ENCODE peak calls at places on chromosomes 5 and 9, in nine cellular contexts. Y is AML-193, J is WTC11, L is amniotic epithelial cell, R is NCI-H524, M is NCI-H345, F is T-cell, V is iris pigment epithelial cell, A is RWPE2. O is an unnamed sample.
A peak's percentile ranks its signal among the peaks of the same experiment; 100 is the strongest.

GRCh38 chr9:75715360-75715759 is 175.1 kb upstream of the PCSK5 start:
- DNase-seq in Y (no peak), J (no peak), L (no peak), R (no peak), M (no peak), F (no peak), V (peak; percentile 30), A (no peak), O (no peak)

GRCh38 chr5:95130951-95131350 is 153.9 kb downstream of the MCTP1 start:
- DNase-seq in Y (no peak), J (no peak), L (peak; percentile 2), R (no peak), M (no peak), F (no peak), V (peak; percentile 21), A (no peak), O (no peak)

GRCh38 chr9:84997472-84997871 is 327.9 kb downstream of the NTRK2 start:
- DNase-seq in Y (no peak), J (no peak), L (no peak), R (no peak), M (no peak), F (no peak), V (no peak), A (no peak), O (no peak)

GRCh38 chr5:14895301-14895700 is 23.7 kb upstream of the ANKH start:
- DNase-seq in Y (no peak), J (no peak), L (no peak), R (no peak), M (no peak), F (no peak), V (peak; percentile 13), A (no peak), O (no peak)

GRCh38 chr5:151556808-151557207 is 34.3 kb downstream of the FAT2 start:
- DNase-seq in Y (no peak), J (no peak), L (no peak), R (no peak), M (no peak), F (no peak), V (no peak), A (no peak), O (no peak)

GRCh38 chr5:68015933-68016332 is 199.6 kb upstream of the PIK3R1 start:
- DNase-seq in Y (no peak), J (no peak), L (no peak), R (no peak), M (peak; percentile 8), F (no peak), V (no peak), A (no peak), O (no peak)

GRCh38 chr5:71587709-71588532 is 781 bp downstream of the MCCC2 start:
- DNase-seq in Y (no peak), J (peak; percentile 13), L (peak; percentile 64), R (no peak), M (no peak), F (peak; percentile 2), V (no peak), A (no peak), O (peak; percentile 32)

GRCh38 chr5:2217219-2217618 is 334.5 kb upstream of the IRX4 start:
- DNase-seq in Y (no peak), J (no peak), L (no peak), R (no peak), M (no peak), F (no peak), V (no peak), A (no peak), O (no peak)

GRCh38 chr5:174563899-174564298 is 160.5 kb upstream of the MSX2 start:
- DNase-seq in Y (no peak), J (no peak), L (no peak), R (no peak), M (no peak), F (no peak), V (peak; percentile 15), A (no peak), O (no peak)

GRCh38 chr9:4375424-4376195 is 75.7 kb upstream of the GLIS3 start:
- DNase-seq in Y (no peak), J (no peak), L (peak; percentile 87), R (peak; percentile 37), M (peak; percentile 1), F (no peak), V (peak; percentile 86), A (no peak), O (peak; percentile 16)

GRCh38 chr5:345404-346195 is 24.1 kb downstream of the AHRR start:
- DNase-seq in Y (no peak), J (no peak), L (peak; percentile 6), R (no peak), M (no peak), F (no peak), V (peak; percentile 7), A (no peak), O (peak; percentile 20)

GRCh38 chr5:135307143-135307903 is 91.7 kb downstream of the MACROH2A1 start:
- DNase-seq in Y (no peak), J (peak; percentile 36), L (no peak), R (peak; percentile 90), M (no peak), F (no peak), V (peak; percentile 40), A (no peak), O (no peak)

GRCh38 chr9:77927265-77927664 is 104.3 kb downstream of the GNAQ start:
- DNase-seq in Y (peak; percentile 72), J (no peak), L (peak; percentile 72), R (no peak), M (no peak), F (no peak), V (peak; percentile 68), A (no peak), O (no peak)

GRCh38 chr9:88521308-88521707 is 13.7 kb upstream of the NXNL2 start:
- DNase-seq in Y (no peak), J (no peak), L (no peak), R (no peak), M (no peak), F (no peak), V (no peak), A (peak; percentile 10), O (no peak)

GRCh38 chr9:136372561-136373299 is 739 bp downstream of the CARD9 start:
- DNase-seq in Y (peak; percentile 86), J (peak; percentile 29), L (peak; percentile 69), R (peak; percentile 62), M (no peak), F (no peak), V (peak; percentile 80), A (no peak), O (peak; percentile 65)

GRCh38 chr9:69322256-69322655 is 2.8 kb upstream of the ENTREP1 start:
- DNase-seq in Y (no peak), J (no peak), L (no peak), R (no peak), M (no peak), F (no peak), V (no peak), A (no peak), O (no peak)

GRCh38 chr9:113587471-113588031 is 124.0 kb downstream of the RGS3 start:
- DNase-seq in Y (no peak), J (peak; percentile 74), L (peak; percentile 53), R (peak; percentile 76), M (no peak), F (no peak), V (peak; percentile 45), A (no peak), O (no peak)

GRCh38 chr9:35689601-35690446 is at the start of gene TPM2:
- DNase-seq in Y (no peak), J (peak; percentile 75), L (peak; percentile 88), R (peak; percentile 12), M (no peak), F (no peak), V (peak; percentile 84), A (no peak), O (peak; percentile 72)

GRCh38 chr5:76807296-76807695 is 11.5 kb upstream of the F2RL1 start:
- DNase-seq in Y (no peak), J (no peak), L (peak; percentile 91), R (no peak), M (no peak), F (no peak), V (peak; percentile 92), A (no peak), O (no peak)

GRCh38 chr5:57037355-57037754 is 85.4 kb upstream of the MIER3 start:
- DNase-seq in Y (no peak), J (peak; percentile 57), L (peak; percentile 3), R (no peak), M (no peak), F (no peak), V (peak; percentile 2), A (no peak), O (no peak)

GRCh38 chr9:22088372-22089063 is 79.4 kb upstream of the CDKN2B start:
- DNase-seq in Y (no peak), J (no peak), L (no peak), R (no peak), M (no peak), F (no peak), V (no peak), A (no peak), O (no peak)

GRCh38 chr9:32304495-32304894 is 79.9 kb upstream of the ACO1 start:
- DNase-seq in Y (no peak), J (no peak), L (no peak), R (no peak), M (no peak), F (no peak), V (no peak), A (no peak), O (no peak)

GRCh38 chr9:106233116-106233515 is 538.8 kb downstream of the TMEM38B start:
- DNase-seq in Y (no peak), J (no peak), L (no peak), R (no peak), M (no peak), F (no peak), V (no peak), A (no peak), O (no peak)

GRCh38 chr9:135673941-135674340 is 10.8 kb downstream of the LCN9 start:
- DNase-seq in Y (no peak), J (no peak), L (no peak), R (no peak), M (no peak), F (no peak), V (no peak), A (no peak), O (no peak)

GRCh38 chr5:38148021-38148625 is 110.2 kb upstream of the EGFLAM start:
- DNase-seq in Y (no peak), J (no peak), L (no peak), R (no peak), M (no peak), F (no peak), V (no peak), A (no peak), O (no peak)

GRCh38 chr5:123785160-123786001 is 273.4 kb downstream of the CSNK1G3 start:
- DNase-seq in Y (no peak), J (no peak), L (peak; percentile 82), R (peak; percentile 76), M (peak; percentile 90), F (no peak), V (peak; percentile 30), A (no peak), O (no peak)

GRCh38 chr5:14739538-14739937 is 75.0 kb downstream of the OTULIN start:
- DNase-seq in Y (no peak), J (no peak), L (peak; percentile 19), R (no peak), M (no peak), F (no peak), V (peak; percentile 77), A (no peak), O (no peak)

GRCh38 chr5:90355635-90356034 is 53.9 kb downstream of the CETN3 start:
- DNase-seq in Y (no peak), J (no peak), L (no peak), R (no peak), M (no peak), F (no peak), V (no peak), A (no peak), O (no peak)

GRCh38 chr5:13249854-13250253 is 694.6 kb downstream of the DNAH5 start:
- DNase-seq in Y (no peak), J (no peak), L (no peak), R (no peak), M (no peak), F (no peak), V (peak; percentile 25), A (no peak), O (no peak)

GRCh38 chr9:111997831-111998230 is 101.2 kb downstream of the UGCG start:
- DNase-seq in Y (no peak), J (no peak), L (no peak), R (no peak), M (no peak), F (no peak), V (no peak), A (no peak), O (no peak)

GRCh38 chr5:143976055-143976454 is 164.1 kb downstream of the HMHB1 start:
- DNase-seq in Y (no peak), J (no peak), L (peak; percentile 24), R (no peak), M (no peak), F (no peak), V (peak; percentile 25), A (no peak), O (no peak)